ENCODE peak calls at places on chromosomes 2 and 18, in five cellular contexts. F is psoas muscle, A is lower lobe of right lung, M is foreskin fibroblast, D is GM23338. B is an unnamed sample.

GRCh38 chr2:68093634-68094033 is 30.8 kb upstream of the C1D start:
- DNase-seq in F (no peak), M (no peak), A (no peak), D (no peak), B (no peak)

GRCh38 chr2:168666339-168666738 is 136.1 kb upstream of the NOSTRIN start:
- DNase-seq in D (no peak), M (no peak), A (no peak), F (no peak), B (no peak)

GRCh38 chr2:39266906-39267434 is 23.2 kb upstream of the CDKL4 start:
- DNase-seq in M (no peak), F (no peak), D (no peak), A (no peak), B (no peak)

GRCh38 chr18:46832856-46833255 is 76.0 kb upstream of the ST8SIA5 start:
- DNase-seq in D (no peak), M (no peak), F (no peak), A (no peak), B (no peak)

GRCh38 chr2:203282101-203282500 is 43.3 kb downstream of the CYP20A1 start:
- DNase-seq in D (no peak), F (no peak), A (no peak), M (no peak), B (no peak)

GRCh38 chr2:226123307-226123706 is 676.3 kb downstream of the IRS1 start:
- DNase-seq in M (peak), F (no peak), A (no peak), D (no peak), B (no peak)

GRCh38 chr2:238458641-238459040 is 31.9 kb downstream of the ASB1 start:
- DNase-seq in D (no peak), A (no peak), F (peak), M (peak), B (no peak)

GRCh38 chr2:15554525-15555218 is 6.5 kb downstream of the NBAS start:
- DNase-seq in F (no peak), A (no peak), D (no peak), M (peak), B (peak)

GRCh38 chr2:238066218-238066617 is 5.4 kb downstream of the SCLY start:
- DNase-seq in D (no peak), M (no peak), F (no peak), A (no peak), B (no peak)

GRCh38 chr18:63562284-63562683 is 20.1 kb downstream of the SERPINB12 start:
- DNase-seq in D (no peak), M (no peak), F (no peak), A (no peak), B (no peak)

GRCh38 chr18:76672627-76673026 is 149.7 kb upstream of the ZNF236 start:
- DNase-seq in A (no peak), M (peak), D (no peak), F (no peak), B (peak)

GRCh38 chr2:186339716-186340115 is 146.3 kb upstream of the ZC3H15 start:
- DNase-seq in D (no peak), M (peak), F (no peak), A (no peak), B (peak)

GRCh38 chr2:30026091-30027055 is 105.0 kb upstream of the ALK start:
- DNase-seq in M (peak), D (peak), A (no peak), F (peak), B (peak)

GRCh38 chr2:214310319-214310718 is 100.5 kb upstream of the VWC2L start:
- DNase-seq in M (no peak), D (peak), F (no peak), A (no peak), B (peak)

GRCh38 chr2:3078684-3079083 is 298.9 kb downstream of the EIPR1 start:
- DNase-seq in F (no peak), M (no peak), D (no peak), A (no peak), B (peak)

GRCh38 chr2:29006092-29006985 is 25.2 kb downstream of the TOGARAM2 start:
- DNase-seq in A (no peak), D (no peak), M (no peak), F (no peak), B (no peak)

GRCh38 chr18:46899274-46899948 is 17.9 kb downstream of the PIAS2 start:
- DNase-seq in M (no peak), D (peak), F (no peak), A (no peak), B (peak)

GRCh38 chr2:227464356-227464755 is 7.6 kb upstream of the AGFG1 start:
- DNase-seq in A (no peak), M (no peak), F (no peak), D (no peak), B (no peak)

GRCh38 chr2:135903650-135904049 is 27.4 kb upstream of the MCM6 start:
- DNase-seq in F (no peak), D (peak), M (no peak), A (no peak), B (no peak)

GRCh38 chr2:120735750-120736170 is at the start of gene GLI2:
- DNase-seq in D (peak), M (peak), A (peak), F (peak), B (peak)

GRCh38 chr2:219199470-219200211 is 6.9 kb upstream of the ZFAND2B start:
- DNase-seq in D (no peak), A (no peak), M (no peak), F (no peak), B (no peak)

GRCh38 chr18:36446059-36446458 is 148.5 kb downstream of the FHOD3 start:
- DNase-seq in A (no peak), M (no peak), F (no peak), D (no peak), B (no peak)

GRCh38 chr2:19541884-19542283 is 183.5 kb upstream of the OSR1 start:
- DNase-seq in M (no peak), F (no peak), A (no peak), D (peak), B (no peak)

GRCh38 chr2:127993659-127994058 is 34.2 kb downstream of the SAP130 start:
- DNase-seq in M (no peak), A (no peak), F (no peak), D (no peak), B (no peak)

GRCh38 chr2:106057206-106057605 is 136.9 kb downstream of the UXS1 start:
- DNase-seq in D (no peak), F (no peak), M (no peak), A (no peak), B (no peak)

GRCh38 chr2:97712693-97713295 is 582 bp upstream of the ZAP70 start:
- DNase-seq in F (no peak), M (no peak), A (no peak), D (no peak), B (no peak)

GRCh38 chr2:215799194-215799593 is 214.2 kb downstream of the MREG start:
- DNase-seq in M (peak), F (no peak), A (no peak), D (no peak), B (peak)

GRCh38 chr2:38740851-38741541 is 10.2 kb downstream of the SRSF7 start:
- DNase-seq in A (no peak), M (peak), F (peak), D (peak), B (peak)

GRCh38 chr2:88601302-88601701 is 26.0 kb downstream of the EIF2AK3 start:
- DNase-seq in M (peak), D (no peak), A (no peak), F (no peak), B (peak)

GRCh38 chr2:43084699-43085091 is 141.7 kb downstream of the ZFP36L2 start:
- DNase-seq in M (peak), D (no peak), A (no peak), F (peak), B (peak)

GRCh38 chr2:26942543-26943295 is 27.7 kb upstream of the MAPRE3 start:
- DNase-seq in M (peak), F (peak), A (peak), D (peak), B (peak)

GRCh38 chr2:148616696-148617095 is 27.9 kb upstream of the EPC2 start:
- DNase-seq in A (no peak), D (no peak), M (no peak), F (no peak), B (no peak)

GRCh38 chr2:174024524-174025270 is 59.5 kb upstream of the SP3 start:
- DNase-seq in D (peak), F (peak), A (peak), M (peak), B (peak)

DNA sequence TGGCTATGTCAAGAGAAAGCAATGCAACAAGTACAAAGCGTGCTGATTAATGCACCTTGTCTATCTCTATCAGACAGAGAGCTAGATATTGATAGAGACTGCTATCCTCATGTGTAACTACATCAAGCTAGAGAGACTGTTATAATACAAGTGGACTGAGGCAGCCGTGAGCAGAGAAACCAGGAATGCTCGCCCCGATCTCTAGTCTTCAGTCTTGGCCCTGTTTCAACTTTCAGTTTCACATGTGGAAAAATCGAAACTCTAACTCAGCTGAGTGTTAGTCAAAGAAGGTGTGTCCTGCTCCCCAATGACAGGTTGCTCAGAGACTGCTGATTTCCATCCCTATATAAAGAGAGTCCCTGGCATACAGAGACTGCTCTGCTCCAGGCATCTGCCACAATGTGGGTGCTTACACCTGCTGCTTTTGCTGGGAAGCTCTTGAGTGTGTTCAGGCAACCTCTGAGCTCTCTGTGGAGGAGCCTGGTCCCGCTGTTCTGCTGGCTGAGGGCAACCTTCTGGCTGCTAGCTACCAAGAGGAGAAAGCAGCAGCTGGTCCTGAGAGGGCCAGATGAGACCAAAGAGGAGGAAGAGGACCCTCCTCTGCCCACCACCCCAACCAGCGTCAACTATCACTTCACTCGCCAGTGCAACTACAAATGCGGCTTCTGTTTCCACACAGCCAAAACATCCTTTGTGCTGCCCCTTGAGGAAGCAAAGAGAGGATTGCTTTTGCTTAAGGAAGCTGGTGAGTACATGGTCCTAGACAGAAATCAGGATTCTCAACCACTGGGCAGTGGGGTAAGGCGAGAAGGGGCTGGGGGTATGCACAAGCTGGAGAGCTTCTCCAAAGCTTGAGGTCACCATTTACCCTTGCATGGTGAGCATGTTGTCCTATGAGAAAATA is at the start of gene RSAD2:
- DNase-seq in M (peak), F (no peak), D (no peak), A (peak), B (peak)
- H3K4me3 ChIP-seq in M (peak), F (peak), D (no peak), A (peak), B (peak)

GRCh38 chr18:713135-713490 is 683 bp upstream of the ENOSF1 start:
- DNase-seq in A (no peak), M (no peak), D (no peak), F (no peak), B (no peak)

GRCh38 chr18:710418-711300 is 1.8 kb downstream of the ENOSF1 start:
- DNase-seq in M (no peak), A (no peak), D (no peak), F (no peak), B (no peak)

GRCh38 chr18:712401-713134 is at the start of gene ENOSF1:
- DNase-seq in A (peak), M (peak), D (peak), F (peak), B (peak)

GRCh38 chr18:711330-711692 is 1.1 kb downstream of the ENOSF1 start:
- DNase-seq in M (no peak), F (no peak), D (peak), A (no peak), B (no peak)

DNA sequence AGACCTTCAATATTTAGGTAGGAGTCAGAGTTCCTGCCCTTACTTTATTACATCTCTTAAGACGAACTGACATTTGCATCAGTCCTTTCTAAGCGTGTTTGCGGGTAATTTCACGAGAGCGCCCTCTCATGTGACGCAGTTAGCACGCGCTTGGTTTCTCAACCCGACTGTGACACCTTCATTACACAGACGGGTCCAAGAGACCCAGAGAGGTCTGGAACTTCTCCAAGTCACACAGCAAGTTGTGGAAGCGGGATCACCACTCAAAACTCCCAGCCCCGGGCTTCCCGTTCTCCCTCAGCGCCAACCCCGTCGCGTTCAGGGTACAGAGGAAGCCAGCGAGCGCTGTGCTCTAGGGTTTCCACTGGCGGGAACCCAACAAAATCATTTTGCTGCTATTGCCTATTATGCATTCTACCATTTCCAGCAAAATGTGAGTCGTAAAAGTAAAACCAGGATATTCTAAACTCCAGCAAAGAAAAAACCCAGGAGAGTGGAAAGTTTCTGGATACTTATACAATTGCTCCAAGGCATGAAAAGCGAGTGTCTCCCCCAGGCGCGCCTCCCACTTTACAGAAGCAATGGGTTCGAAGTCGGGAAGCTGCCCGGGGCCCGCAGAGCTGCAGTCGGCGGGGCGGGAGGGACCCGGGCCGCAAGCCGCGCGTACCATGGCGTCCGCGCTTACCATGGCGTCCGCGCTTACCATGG is 583 bp downstream of the ENOSF1 start:
- DNase-seq in M (peak), D (peak), A (peak), F (peak), B (peak)
- TF ChIP-seq CTCF in M (no peak), D (peak), A (no peak), F (no peak), B (no peak)

GRCh38 chr18:58287626-58288289 is 243.7 kb downstream of the NEDD4L start:
- DNase-seq in A (no peak), D (no peak), M (no peak), F (no peak), B (no peak)

GRCh38 chr18:58286793-58287625 is 243.0 kb downstream of the NEDD4L start:
- DNase-seq in D (no peak), M (no peak), F (no peak), A (no peak), B (no peak)

GRCh38 chr18:58290059-58290747 is 246.2 kb downstream of the NEDD4L start:
- DNase-seq in M (no peak), D (no peak), F (no peak), A (no peak), B (peak)

GRCh38 chr18:58291131-58291530 is 247.1 kb downstream of the NEDD4L start:
- DNase-seq in D (no peak), A (no peak), F (no peak), M (no peak), B (no peak)

DNA sequence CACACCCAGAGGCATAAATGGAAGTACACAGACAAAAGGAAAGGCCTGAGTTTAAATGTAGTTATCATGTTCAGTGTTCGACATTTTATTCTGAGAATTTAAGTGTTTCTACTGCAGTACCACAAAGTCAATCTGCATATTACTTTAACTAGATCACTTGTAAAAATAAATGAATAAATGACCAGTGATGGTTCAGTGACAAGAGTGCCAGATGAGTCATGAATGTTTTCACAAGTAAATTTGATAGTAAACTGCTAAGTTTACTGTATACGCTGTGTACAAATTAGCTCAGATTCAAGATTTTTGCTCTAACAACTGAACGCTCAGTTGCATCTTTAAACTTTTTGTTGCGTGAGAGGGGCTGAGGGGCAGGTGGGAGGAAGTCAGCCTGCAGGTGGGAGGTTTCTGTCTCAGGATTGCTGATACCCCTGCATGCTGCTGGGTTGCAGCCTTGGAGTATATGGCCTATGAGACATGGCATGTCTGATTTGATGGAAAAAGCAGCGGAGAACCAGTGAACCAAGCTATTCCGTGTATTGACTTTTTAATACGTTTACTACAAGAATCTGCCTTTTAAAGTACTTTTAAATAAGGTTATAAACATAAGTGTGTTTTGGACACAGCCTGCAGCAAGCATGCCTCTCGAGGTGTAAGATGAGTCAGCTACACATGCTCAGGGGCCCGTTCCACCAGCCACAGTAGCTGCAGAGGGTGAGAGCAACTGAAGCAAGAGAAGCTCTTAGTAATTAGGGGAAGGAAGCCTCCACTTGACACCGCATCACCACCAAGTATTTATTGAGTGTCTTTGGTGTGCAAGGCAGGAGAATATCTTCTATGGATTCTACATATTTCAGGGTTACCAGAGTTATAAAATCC is 245.1 kb downstream of the NEDD4L start:
- DNase-seq in A (no peak), D (no peak), F (no peak), M (peak), B (peak)
- H3K4me3 ChIP-seq in A (no peak), D (no peak), F (no peak), M (no peak), B (no peak)

GRCh38 chr2:125745514-125745913 is 910.4 kb upstream of the GYPC start:
- DNase-seq in F (no peak), D (peak), A (no peak), M (no peak), B (peak)
- TF ChIP-seq CTCF in F (no peak), D (peak), A (peak), M (no peak), B (peak)

GRCh38 chr2:154686162-154686561 is 12.3 kb upstream of the KCNJ3 start:
- DNase-seq in A (no peak), F (no peak), M (no peak), D (peak), B (no peak)

DNA sequence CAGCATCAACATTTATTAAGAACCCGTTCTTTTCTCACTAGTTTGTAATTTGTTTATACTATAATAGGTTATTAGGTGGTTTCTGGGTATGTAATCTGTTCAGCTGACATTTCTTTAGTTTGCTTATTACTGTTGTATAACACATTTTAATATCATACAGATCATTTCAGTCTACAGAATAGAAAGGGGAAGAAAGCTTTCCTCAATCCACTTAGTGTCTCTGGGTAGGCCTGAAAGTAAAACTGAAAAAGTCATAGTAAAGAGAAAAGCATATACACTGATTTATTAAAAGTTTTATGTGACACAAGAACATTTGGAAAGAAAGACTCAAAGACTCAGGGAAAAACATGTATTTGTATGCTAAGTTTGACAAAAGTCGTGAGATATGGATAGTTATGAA is 16.8 kb upstream of the KCNJ3 start:
- DNase-seq in M (no peak), A (no peak), F (no peak), D (no peak), B (no peak)
- H3K4me3 ChIP-seq in M (no peak), A (no peak), F (no peak), D (no peak), B (no peak)

B was measured in choroid plexus epithelial cell.